ENCODE peak calls at places on chromosomes 5 and 9, in six cellular contexts. Y is NB4, F is astrocyte of the spinal cord, G is HFF-Myc, D is sigmoid colon, K is AG10803. M is an unnamed sample.

GRCh38 chr9:94945191-94946144 is 219.0 kb downstream of the AOPEP start:
- DNase-seq in K (peak), D (peak), G (peak), F (peak), Y (peak), M (no peak)

GRCh38 chr9:109114670-109115069 is 5.1 kb downstream of the TMEM245 start:
- DNase-seq in Y (no peak), F (peak), K (peak), D (no peak), G (no peak), M (peak)

GRCh38 chr5:158482201-158482600 is 617.5 kb downstream of the EBF1 start:
- DNase-seq in G (no peak), Y (no peak), K (peak), F (no peak), D (no peak), M (no peak)

GRCh38 chr5:176609724-176610429 is at the start of gene GPRIN1:
- DNase-seq in K (peak), D (no peak), Y (peak), F (peak), G (no peak), M (peak)

GRCh38 chr9:108889649-108890067 is 27.6 kb downstream of the ACTL7A start:
- DNase-seq in Y (peak), F (peak), D (no peak), G (no peak), K (peak), M (no peak)

GRCh38 chr5:125484272-125485002 is 738.0 kb upstream of the ZNF608 start:
- DNase-seq in D (peak), G (peak), F (peak), Y (no peak), K (peak), M (no peak)

GRCh38 chr9:19193029-19193324 is 37.5 kb upstream of the DENND4C start:
- DNase-seq in F (no peak), K (no peak), D (no peak), Y (no peak), G (no peak), M (no peak)

GRCh38 chr5:33794550-33795300 is 97.1 kb downstream of the ADAMTS12 start:
- DNase-seq in Y (no peak), G (no peak), D (no peak), F (peak), K (peak), M (no peak)

GRCh38 chr5:112758676-112759075 is 21.0 kb downstream of the APC start:
- DNase-seq in F (no peak), D (no peak), Y (no peak), G (no peak), K (no peak), M (no peak)

GRCh38 chr9:84996049-84996448 is 326.5 kb downstream of the NTRK2 start:
- DNase-seq in G (peak), K (peak), F (peak), Y (no peak), D (no peak), M (no peak)

GRCh38 chr9:36008774-36009300 is 27.9 kb upstream of the RECK start:
- DNase-seq in D (peak), F (peak), K (peak), G (no peak), Y (peak), M (peak)

GRCh38 chr9:88818495-88819201 is 172.6 kb upstream of the S1PR3 start:
- DNase-seq in D (no peak), Y (peak), F (peak), G (no peak), K (peak), M (no peak)

GRCh38 chr9:98848450-98849149 is 41.1 kb downstream of the GALNT12 start:
- DNase-seq in Y (peak), K (peak), G (peak), D (peak), F (peak), M (peak)
- TF ChIP-seq CTCF in Y (peak), K (peak), G (peak), D (peak), F (peak), M (peak)

DNA sequence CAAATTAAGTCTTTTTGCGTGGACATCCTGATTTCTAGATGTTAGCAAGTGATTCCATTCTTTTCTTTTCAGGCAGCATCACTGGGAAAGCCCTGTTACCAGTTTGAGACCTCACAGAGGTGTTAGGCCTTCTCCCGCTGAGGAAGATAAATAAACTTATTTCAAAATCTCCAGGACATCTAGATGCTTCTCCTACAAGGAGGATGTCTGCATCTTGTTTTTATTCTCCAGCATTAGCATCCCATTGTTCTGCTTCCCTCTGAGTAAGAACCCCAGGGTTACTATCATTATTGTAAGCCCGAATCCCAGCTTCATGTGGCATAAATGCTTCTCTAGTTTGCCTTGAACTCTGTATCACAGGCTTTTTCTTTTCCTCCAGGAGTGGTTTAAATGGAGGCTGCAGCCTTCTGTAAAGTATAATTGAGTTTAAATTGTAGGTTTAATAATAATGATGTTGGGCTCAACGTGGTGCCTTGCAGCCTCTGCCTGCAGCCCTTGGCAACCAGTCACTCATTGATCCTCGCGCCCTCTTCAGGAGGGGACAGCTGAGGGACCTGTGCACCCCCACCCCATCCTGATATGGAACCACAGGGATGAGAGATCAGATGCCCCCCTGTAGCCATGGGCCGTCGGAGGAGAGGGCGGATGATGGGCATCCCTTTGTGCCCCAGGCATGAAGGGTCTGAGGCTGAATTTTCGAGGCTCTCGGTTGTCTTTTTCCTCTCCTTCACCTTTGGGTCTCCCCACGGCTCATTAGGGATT is 115.0 kb downstream of the PDZD2 start:
- DNase-seq in G (no peak), Y (no peak), K (no peak), D (no peak), F (no peak), M (no peak)
- H3K4me3 ChIP-seq in G (no peak), Y (no peak), K (no peak), D (no peak), F (no peak), M (no peak)

GRCh38 chr9:123318192-123318591 is 37.8 kb upstream of the CRB2 start:
- DNase-seq in K (no peak), F (no peak), Y (no peak), D (no peak), G (no peak), M (peak)
- TF ChIP-seq CTCF in K (no peak), F (no peak), Y (no peak), D (no peak), G (no peak), M (no peak)

GRCh38 chr9:33161589-33162132 is 5.5 kb downstream of the B4GALT1 start:
- DNase-seq in F (no peak), K (no peak), G (no peak), Y (no peak), D (no peak), M (no peak)
- H3K4me3 ChIP-seq in F (no peak), K (peak), G (peak), Y (no peak), D (no peak), M (peak)

DNA sequence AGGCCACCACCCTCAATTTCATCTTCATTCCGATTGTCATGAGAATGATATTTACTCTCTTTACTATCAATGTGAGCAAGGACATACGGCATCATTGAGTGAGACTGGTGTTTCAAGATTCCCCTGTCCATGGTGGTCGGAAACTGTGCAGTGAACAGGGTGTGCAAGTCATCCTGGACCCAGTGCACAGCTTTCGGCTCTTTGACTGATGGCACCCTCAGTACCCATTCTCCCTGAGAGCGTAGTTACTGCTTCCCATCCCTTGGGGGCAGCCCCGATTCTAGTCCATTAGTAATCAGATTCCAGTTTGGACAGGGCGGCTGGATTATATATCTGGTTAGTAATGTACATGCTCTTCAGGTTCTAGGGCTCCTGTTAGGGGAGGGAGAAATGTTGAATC is 61.7 kb upstream of the SUB1 start:
- DNase-seq in D (no peak), G (no peak), Y (peak), K (no peak), F (no peak), M (no peak)
- TF ChIP-seq CTCF in D (no peak), G (peak), Y (peak), K (no peak), F (no peak), M (no peak)

DNA sequence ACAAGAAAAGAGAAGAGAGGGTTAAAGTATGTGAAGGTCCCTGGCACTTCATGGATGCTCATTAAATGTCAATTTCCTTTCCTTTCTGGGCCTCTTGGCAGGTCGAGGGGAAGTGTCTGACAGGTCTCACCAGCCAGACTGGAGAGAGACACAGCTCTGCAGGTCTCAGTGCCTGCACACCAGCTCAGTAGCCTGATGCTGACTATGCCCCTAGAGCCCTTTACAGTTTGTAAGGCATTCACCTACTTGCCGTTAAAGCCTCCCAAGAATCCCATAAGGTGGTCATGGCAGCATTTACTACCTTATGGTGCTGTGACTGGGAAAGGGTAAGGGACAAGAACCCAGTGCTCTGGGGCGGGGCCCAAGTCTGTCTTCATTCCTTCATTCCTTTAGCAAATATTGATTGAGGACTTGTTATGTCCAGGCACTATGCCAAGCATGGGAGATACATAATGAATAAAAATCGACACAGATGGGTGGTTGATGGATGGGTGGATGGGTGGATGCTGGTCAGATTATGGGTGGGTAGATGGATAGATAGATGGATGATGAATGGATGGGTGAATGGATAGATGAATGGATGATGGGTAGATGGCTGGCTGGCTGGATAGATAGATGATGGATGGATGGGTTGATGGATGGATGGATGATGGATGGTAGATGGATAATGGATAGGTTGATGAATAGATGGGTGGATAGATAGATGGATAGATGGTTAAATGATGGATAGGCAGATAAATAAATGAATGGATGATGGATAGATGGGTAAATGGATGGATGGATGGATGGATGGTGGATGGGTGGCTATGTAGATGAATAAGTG is 21.3 kb upstream of the KIF12 start:
- DNase-seq in Y (no peak), F (no peak), K (no peak), D (no peak), G (no peak), M (no peak)
- H3K4me3 ChIP-seq in Y (no peak), F (no peak), K (no peak), D (no peak), G (no peak), M (no peak)

DNA sequence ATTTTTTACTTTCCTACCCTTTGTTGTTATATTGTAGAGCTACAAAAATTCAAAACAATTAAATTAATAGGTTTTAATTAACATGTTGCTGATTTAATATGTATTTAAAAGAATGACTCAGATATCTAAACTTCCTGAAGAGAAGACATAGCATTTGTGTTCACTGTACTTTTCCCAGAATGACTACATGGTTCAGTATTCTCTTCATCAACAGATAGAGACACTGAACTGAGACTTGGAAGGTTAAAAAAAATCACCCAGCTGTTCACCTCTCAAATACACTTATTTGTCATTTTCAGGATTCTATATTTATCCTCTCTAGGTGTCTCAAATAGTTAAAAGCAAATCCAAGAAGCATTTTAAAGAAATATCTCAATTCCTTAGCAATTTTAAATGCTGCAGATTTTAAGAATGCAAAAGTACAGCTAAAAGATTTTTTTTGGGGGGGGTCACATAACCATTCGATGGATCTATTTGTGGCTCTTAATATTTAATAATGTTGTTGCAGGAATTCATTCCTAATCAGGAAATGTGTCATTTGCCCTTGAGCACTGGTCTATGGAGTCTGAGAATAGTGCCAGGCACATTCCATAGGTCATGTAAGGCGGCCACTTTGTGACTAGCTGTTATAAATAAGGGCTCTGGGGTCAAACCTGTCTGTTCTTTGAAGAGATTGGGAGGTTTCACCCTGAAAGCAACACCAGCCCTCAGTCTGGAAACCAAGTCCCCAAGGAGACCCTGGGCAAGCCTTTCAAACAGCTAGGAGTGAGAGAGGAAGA is 463.1 kb downstream of the NR2F1-AS1 start:
- DNase-seq in Y (no peak), G (no peak), K (no peak), F (peak), D (no peak), M (no peak)
- TF ChIP-seq CTCF in Y (no peak), G (no peak), K (no peak), F (no peak), D (no peak), M (no peak)

GRCh38 chr5:95861858-95862561 is 39.5 kb upstream of the GLRX start:
- DNase-seq in D (no peak), G (no peak), K (peak), Y (peak), F (peak), M (peak)
- H3K4me3 ChIP-seq in D (no peak), G (no peak), K (no peak), Y (no peak), F (no peak), M (no peak)

M was measured in GM12865.